ENCODE peak calls at places on chromosomes 16 and 17, in five cellular contexts. D is M059J, U is heart left ventricle, E is NCI-H1092, V is Right ventricle myocardium inferior. Y is an unnamed sample.

GRCh38 chr16:65154321-65154720 is 32.5 kb upstream of the CDH11 start:
- DNase-seq in E (no peak), V (no peak), D (peak; percentile 49), U (no peak), Y (no peak)

GRCh38 chr16:83842755-83843507 is 35.2 kb downstream of the HSBP1 start:
- DNase-seq in V (no peak), U (no peak), E (no peak), D (no peak), Y (no peak)

GRCh38 chr17:46817151-46817900 is 1.2 kb downstream of the WNT3 start:
- DNase-seq in V (no peak), E (no peak), U (no peak), D (no peak), Y (no peak)

GRCh38 chr17:58637011-58637570 is 54.8 kb downstream of the TEX14 start:
- DNase-seq in V (no peak), E (no peak), U (no peak), D (no peak), Y (no peak)

GRCh38 chr17:40699359-40699758 is 4.2 kb downstream of the KRT24 start:
- DNase-seq in V (no peak), D (no peak), E (no peak), U (no peak), Y (no peak)

GRCh38 chr17:58632324-58633314 is 59.2 kb downstream of the TEX14 start:
- DNase-seq in E (no peak), U (no peak), V (no peak), D (no peak), Y (no peak)

GRCh38 chr17:63477471-63478440 is 895 bp downstream of the ACE start:
- DNase-seq in E (peak; percentile 28), D (no peak), U (no peak), V (no peak), Y (peak; percentile 70)

GRCh38 chr17:10754109-10754508 is 24.3 kb upstream of the TMEM220 start:
- DNase-seq in E (no peak), U (no peak), V (no peak), D (peak; percentile 18), Y (peak; percentile 78)

GRCh38 chr16:84286568-84287220 is 8.0 kb upstream of the WFDC1 start:
- DNase-seq in D (no peak), U (peak; percentile 83), V (peak; percentile 83), E (no peak), Y (no peak)

GRCh38 chr16:11429823-11430222 is 84.6 kb downstream of the RMI2 start:
- DNase-seq in U (no peak), V (no peak), D (no peak), E (no peak), Y (no peak)

GRCh38 chr16:3004781-3005284 is 7.9 kb upstream of the CLDN9 start:
- DNase-seq in D (no peak), E (no peak), U (no peak), V (no peak), Y (no peak)

GRCh38 chr17:5560361-5560988 is 23.8 kb downstream of the NLRP1 start:
- DNase-seq in E (no peak), D (no peak), U (no peak), V (no peak), Y (no peak)

GRCh38 chr16:69424935-69425784 is 741 bp downstream of the CYB5B start:
- DNase-seq in U (no peak), D (peak; percentile 22), E (no peak), V (no peak), Y (no peak)

GRCh38 chr17:67566656-67567055 is 151.1 kb upstream of the NOL11 start:
- DNase-seq in V (no peak), U (no peak), D (no peak), E (no peak), Y (no peak)

GRCh38 chr17:42673885-42674754 is 2.7 kb downstream of the PLEKHH3 start:
- DNase-seq in D (no peak), U (peak; percentile 78), V (peak; percentile 84), E (no peak), Y (no peak)

GRCh38 chr16:52861614-52862022 is 191.1 kb downstream of the CHD9NB start:
- DNase-seq in D (peak; percentile 18), E (peak; percentile 66), V (no peak), U (no peak), Y (no peak)

GRCh38 chr17:61157246-61157887 is 242.3 kb upstream of the TBX2 start:
- DNase-seq in U (no peak), E (peak; percentile 63), D (peak; percentile 55), V (no peak), Y (no peak)

GRCh38 chr17:54117452-54117851 is 294.7 kb downstream of the KIF2B start:
- DNase-seq in D (no peak), E (no peak), U (no peak), V (no peak), Y (no peak)

GRCh38 chr17:79349506-79350400 is 261.1 kb downstream of the RBFOX3 start:
- DNase-seq in U (no peak), V (no peak), E (no peak), D (no peak), Y (no peak)

GRCh38 chr17:40122466-40122943 is 734 bp downstream of the MSL1 start:
- DNase-seq in V (peak; percentile 73), U (peak; percentile 57), E (no peak), D (peak; percentile 44), Y (peak; percentile 44)

GRCh38 chr16:1363501-1364041 is 11.8 kb downstream of the GNPTG start:
- DNase-seq in E (no peak), D (no peak), U (no peak), V (peak; percentile 81), Y (peak; percentile 54)

GRCh38 chr17:7313028-7313889 is 1.9 kb downstream of the GPS2 start:
- DNase-seq in D (peak; percentile 34), E (no peak), U (no peak), V (no peak), Y (no peak)

GRCh38 chr17:56779306-56779705 is 54.4 kb downstream of the C17orf67 start:
- DNase-seq in D (no peak), V (no peak), E (no peak), U (no peak), Y (no peak)

GRCh38 chr16:48607056-48607825 is 2.7 kb downstream of the N4BP1 start:
- DNase-seq in E (no peak), V (no peak), U (no peak), D (peak; percentile 56), Y (no peak)

GRCh38 chr16:2499454-2499853 is 14.3 kb upstream of the ATP6V0C start:
- DNase-seq in E (no peak), U (no peak), V (no peak), D (no peak), Y (no peak)

GRCh38 chr16:77250395-77250794 is 51.2 kb downstream of the SYCE1L start:
- DNase-seq in D (peak; percentile 45), V (no peak), U (no peak), E (no peak), Y (no peak)

GRCh38 chr16:66247516-66248089 is 118.9 kb upstream of the CDH5 start:
- DNase-seq in U (peak; percentile 60), V (no peak), E (no peak), D (peak; percentile 23), Y (no peak)

GRCh38 chr16:89922884-89923639 is at the start of gene TUBB3:
- DNase-seq in E (peak; percentile 70), U (peak; percentile 83), V (peak; percentile 91), D (peak; percentile 77), Y (peak; percentile 78)

GRCh38 chr16:30748634-30749445 is 615 bp downstream of the PHKG2 start:
- DNase-seq in E (no peak), U (peak; percentile 50), V (no peak), D (peak; percentile 53), Y (no peak)